ENCODE peak calls at places on chromosomes 11 and 22, in seven cellular contexts. One of them, this sample, is unnamed.
A peak's percentile ranks its signal among the peaks of the same experiment; 100 is the strongest.

GRCh38 chr11:77821349-77821851 is 456 bp downstream of the AAMDC start:
- DNase-seq in fibroblast of lung: peak; percentile 34
- DNase-seq in tibial nerve: peak; percentile 13
- DNase-seq in heart right ventricle: no peak
- DNase-seq in transverse colon: peak; percentile 27
- DNase-seq in pancreas: peak; percentile 41
- DNase-seq in GM23338: peak; percentile 67
- DNase-seq in this sample: no peak

GRCh38 chr11:66317322-66317765 is 500 bp upstream of the CD248 start:
- DNase-seq in pancreas: no peak
- DNase-seq in transverse colon: no peak
- DNase-seq in tibial nerve: peak; percentile 40
- DNase-seq in GM23338: no peak
- DNase-seq in heart right ventricle: peak; percentile 62
- DNase-seq in fibroblast of lung: peak; percentile 81
- DNase-seq in this sample: no peak

GRCh38 chr11:116885951-116886629 is 48.7 kb upstream of the APOA1 start:
- DNase-seq in heart right ventricle: no peak
- DNase-seq in transverse colon: no peak
- DNase-seq in pancreas: no peak
- DNase-seq in GM23338: no peak
- DNase-seq in fibroblast of lung: peak; percentile 83
- DNase-seq in tibial nerve: no peak
- DNase-seq in this sample: no peak

GRCh38 chr22:18103527-18104269 is 6.9 kb upstream of the TUBA8 start:
- DNase-seq in transverse colon: no peak
- DNase-seq in tibial nerve: no peak
- DNase-seq in heart right ventricle: no peak
- DNase-seq in fibroblast of lung: no peak
- DNase-seq in pancreas: no peak
- DNase-seq in GM23338: no peak
- DNase-seq in this sample: no peak

GRCh38 chr22:39926175-39927152 is 25.6 kb downstream of the GRAP2 start:
- DNase-seq in transverse colon: peak; percentile 28
- DNase-seq in GM23338: no peak
- DNase-seq in fibroblast of lung: no peak
- DNase-seq in pancreas: no peak
- DNase-seq in heart right ventricle: no peak
- DNase-seq in tibial nerve: no peak
- DNase-seq in this sample: no peak

GRCh38 chr22:46936378-46936916 is 174.0 kb downstream of the TBC1D22A start:
- DNase-seq in transverse colon: no peak
- DNase-seq in heart right ventricle: no peak
- DNase-seq in tibial nerve: peak; percentile 27
- DNase-seq in pancreas: no peak
- DNase-seq in GM23338: no peak
- DNase-seq in fibroblast of lung: peak; percentile 14
- DNase-seq in this sample: no peak

GRCh38 chr11:66766681-66767080 is 37.7 kb upstream of the SPTBN2 start:
- DNase-seq in GM23338: no peak
- DNase-seq in fibroblast of lung: no peak
- DNase-seq in transverse colon: no peak
- DNase-seq in pancreas: no peak
- DNase-seq in tibial nerve: no peak
- DNase-seq in heart right ventricle: no peak
- DNase-seq in this sample: no peak

GRCh38 chr11:7436657-7437056 is 48.6 kb upstream of the OLFML1 start:
- DNase-seq in transverse colon: no peak
- DNase-seq in tibial nerve: peak; percentile 8
- DNase-seq in GM23338: no peak
- DNase-seq in fibroblast of lung: no peak
- DNase-seq in heart right ventricle: no peak
- DNase-seq in pancreas: no peak
- DNase-seq in this sample: no peak

GRCh38 chr11:36372101-36372767 is 76.1 kb downstream of the PRR5L start:
- DNase-seq in transverse colon: no peak
- DNase-seq in tibial nerve: no peak
- DNase-seq in fibroblast of lung: peak; percentile 87
- DNase-seq in pancreas: no peak
- DNase-seq in heart right ventricle: no peak
- DNase-seq in GM23338: no peak
- DNase-seq in this sample: no peak

GRCh38 chr22:24207264-24208011 is 26.2 kb downstream of the SUSD2 start:
- DNase-seq in tibial nerve: no peak
- DNase-seq in transverse colon: no peak
- DNase-seq in heart right ventricle: no peak
- DNase-seq in pancreas: no peak
- DNase-seq in fibroblast of lung: no peak
- DNase-seq in GM23338: no peak
- DNase-seq in this sample: no peak

GRCh38 chr22:44181033-44181911 is 547 bp downstream of the PARVG start:
- DNase-seq in fibroblast of lung: no peak
- DNase-seq in pancreas: no peak
- DNase-seq in transverse colon: peak; percentile 53
- DNase-seq in tibial nerve: no peak
- DNase-seq in heart right ventricle: no peak
- DNase-seq in GM23338: no peak
- DNase-seq in this sample: peak; percentile 64

GRCh38 chr11:27193434-27194225 is 153.0 kb downstream of the BBOX1 start:
- DNase-seq in heart right ventricle: no peak
- DNase-seq in GM23338: no peak
- DNase-seq in transverse colon: no peak
- DNase-seq in pancreas: no peak
- DNase-seq in tibial nerve: no peak
- DNase-seq in fibroblast of lung: no peak
- DNase-seq in this sample: no peak

GRCh38 chr11:119100246-119100959 is 1.2 kb downstream of the DPAGT1 start:
- DNase-seq in pancreas: peak; percentile 27
- DNase-seq in tibial nerve: no peak
- DNase-seq in fibroblast of lung: peak; percentile 60
- DNase-seq in heart right ventricle: no peak
- DNase-seq in GM23338: peak; percentile 61
- DNase-seq in transverse colon: no peak
- DNase-seq in this sample: no peak

GRCh38 chr11:65558002-65558784 is at the start of gene LTBP3:
- DNase-seq in transverse colon: peak; percentile 77
- DNase-seq in GM23338: peak; percentile 80
- DNase-seq in heart right ventricle: peak; percentile 84
- DNase-seq in pancreas: peak; percentile 94
- DNase-seq in fibroblast of lung: peak; percentile 78
- DNase-seq in tibial nerve: peak; percentile 70
- DNase-seq in this sample: no peak

GRCh38 chr22:24433868-24434471 is 6.6 kb downstream of the ADORA2A start:
- DNase-seq in heart right ventricle: no peak
- DNase-seq in tibial nerve: peak; percentile 43
- DNase-seq in pancreas: peak; percentile 32
- DNase-seq in GM23338: no peak
- DNase-seq in fibroblast of lung: no peak
- DNase-seq in transverse colon: peak; percentile 60
- DNase-seq in this sample: peak; percentile 13

GRCh38 chr11:100863080-100863581 is 176.0 kb downstream of the ARHGAP42 start:
- DNase-seq in fibroblast of lung: peak; percentile 78
- DNase-seq in transverse colon: no peak
- DNase-seq in tibial nerve: peak; percentile 21
- DNase-seq in heart right ventricle: peak; percentile 53
- DNase-seq in GM23338: peak; percentile 21
- DNase-seq in pancreas: no peak
- DNase-seq in this sample: no peak

GRCh38 chr11:113213549-113213948 is 100.8 kb upstream of the TTC12 start:
- DNase-seq in heart right ventricle: no peak
- DNase-seq in fibroblast of lung: no peak
- DNase-seq in GM23338: no peak
- DNase-seq in transverse colon: no peak
- DNase-seq in tibial nerve: no peak
- DNase-seq in pancreas: no peak
- DNase-seq in this sample: no peak

GRCh38 chr11:102733232-102733875 is 8.6 kb upstream of the MMP8 start:
- DNase-seq in GM23338: peak; percentile 85
- DNase-seq in heart right ventricle: no peak
- DNase-seq in pancreas: peak; percentile 47
- DNase-seq in fibroblast of lung: peak; percentile 47
- DNase-seq in transverse colon: peak; percentile 72
- DNase-seq in tibial nerve: peak; percentile 35
- DNase-seq in this sample: no peak

GRCh38 chr22:23161029-23161428 is 15.8 kb downstream of the RAB36 start:
- DNase-seq in pancreas: no peak
- DNase-seq in transverse colon: no peak
- DNase-seq in GM23338: no peak
- DNase-seq in fibroblast of lung: no peak
- DNase-seq in tibial nerve: no peak
- DNase-seq in heart right ventricle: no peak
- DNase-seq in this sample: no peak

GRCh38 chr22:24977370-24978230 is 25.1 kb downstream of the KIAA1671 start:
- DNase-seq in tibial nerve: peak; percentile 50
- DNase-seq in GM23338: no peak
- DNase-seq in transverse colon: peak; percentile 68
- DNase-seq in fibroblast of lung: peak; percentile 17
- DNase-seq in pancreas: no peak
- DNase-seq in heart right ventricle: peak; percentile 62
- DNase-seq in this sample: no peak

GRCh38 chr22:47098121-47098520 is 335.7 kb downstream of the TBC1D22A start:
- DNase-seq in GM23338: no peak
- DNase-seq in transverse colon: no peak
- DNase-seq in heart right ventricle: no peak
- DNase-seq in pancreas: no peak
- DNase-seq in tibial nerve: peak; percentile 46
- DNase-seq in fibroblast of lung: no peak
- DNase-seq in this sample: no peak

GRCh38 chr11:57249384-57250319 is 12.6 kb upstream of the APLNR start:
- DNase-seq in heart right ventricle: peak; percentile 69
- DNase-seq in transverse colon: peak; percentile 75
- DNase-seq in GM23338: peak; percentile 76
- DNase-seq in fibroblast of lung: peak; percentile 72
- DNase-seq in pancreas: no peak
- DNase-seq in tibial nerve: peak; percentile 82
- DNase-seq in this sample: peak; percentile 3

GRCh38 chr11:58133329-58134076 is 8.2 kb upstream of the OR9I1 start:
- DNase-seq in tibial nerve: no peak
- DNase-seq in GM23338: peak; percentile 2
- DNase-seq in heart right ventricle: no peak
- DNase-seq in transverse colon: no peak
- DNase-seq in pancreas: no peak
- DNase-seq in fibroblast of lung: no peak
- DNase-seq in this sample: no peak

GRCh38 chr11:2393111-2393868 is 7.3 kb upstream of the TSSC4 start:
- DNase-seq in transverse colon: no peak
- DNase-seq in tibial nerve: no peak
- DNase-seq in heart right ventricle: no peak
- DNase-seq in GM23338: no peak
- DNase-seq in pancreas: peak; percentile 76
- DNase-seq in fibroblast of lung: no peak
- DNase-seq in this sample: no peak

GRCh38 chr11:2395211-2395730 is 5.3 kb upstream of the TSSC4 start:
- DNase-seq in tibial nerve: no peak
- DNase-seq in transverse colon: no peak
- DNase-seq in heart right ventricle: no peak
- DNase-seq in fibroblast of lung: no peak
- DNase-seq in pancreas: no peak
- DNase-seq in GM23338: no peak
- DNase-seq in this sample: no peak

GRCh38 chr11:2393941-2394817 is 6.4 kb upstream of the TSSC4 start:
- DNase-seq in pancreas: peak; percentile 48
- DNase-seq in transverse colon: no peak
- DNase-seq in tibial nerve: no peak
- DNase-seq in fibroblast of lung: no peak
- DNase-seq in heart right ventricle: no peak
- DNase-seq in GM23338: no peak
- DNase-seq in this sample: no peak

GRCh38 chr11:2395856-2396255 is 4.7 kb upstream of the TSSC4 start:
- DNase-seq in heart right ventricle: no peak
- DNase-seq in pancreas: peak; percentile 64
- DNase-seq in tibial nerve: no peak
- DNase-seq in GM23338: no peak
- DNase-seq in transverse colon: no peak
- DNase-seq in fibroblast of lung: no peak
- DNase-seq in this sample: no peak

DNA sequence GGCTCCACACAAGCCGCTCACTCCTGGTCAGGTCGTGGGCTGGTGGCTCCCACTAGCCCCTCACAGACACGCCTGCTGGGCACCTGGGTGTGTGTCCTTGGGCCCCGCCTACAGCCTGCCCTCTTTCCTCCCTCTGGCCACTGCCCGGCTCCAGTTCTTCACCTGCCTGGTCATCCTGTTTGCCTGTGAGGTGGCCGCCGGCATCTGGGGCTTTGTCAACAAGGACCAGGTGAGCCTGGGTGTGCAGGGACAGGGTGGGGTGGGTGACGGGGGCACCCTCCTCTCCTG is 5.8 kb upstream of the TSSC4 start:
- DNase-seq in fibroblast of lung: no peak
- DNase-seq in GM23338: no peak
- DNase-seq in transverse colon: no peak
- DNase-seq in heart right ventricle: no peak
- DNase-seq in tibial nerve: no peak
- DNase-seq in pancreas: peak; percentile 67
- DNase-seq in this sample: no peak
- H3K4me1 ChIP-seq in fibroblast of lung: peaks cover 16% of the 10 kb centered on the region
- H3K4me1 ChIP-seq in GM23338: no peaks in the 10 kb centered on the region
- H3K4me1 ChIP-seq in transverse colon: peaks cover 35% of the 10 kb centered on the region
- H3K4me1 ChIP-seq in heart right ventricle: peaks cover 50% of the 10 kb centered on the region
- H3K4me1 ChIP-seq in tibial nerve: peaks cover 43% of the 10 kb centered on the region
- H3K4me1 ChIP-seq in pancreas: peaks cover 8% of the 10 kb centered on the region
- H3K4me1 ChIP-seq in this sample: peaks cover 5% of the 10 kb centered on the region

GRCh38 chr11:75023446-75024067 is 34.8 kb downstream of the NEU3 start:
- DNase-seq in heart right ventricle: no peak
- DNase-seq in tibial nerve: no peak
- DNase-seq in transverse colon: no peak
- DNase-seq in fibroblast of lung: no peak
- DNase-seq in GM23338: no peak
- DNase-seq in pancreas: no peak
- DNase-seq in this sample: no peak
- H3K27ac ChIP-seq in heart right ventricle: no peak overlapping the region
- H3K27ac ChIP-seq in tibial nerve: peak overlapping the region; percentile 71
- H3K27ac ChIP-seq in transverse colon: no peak overlapping the region
- H3K27ac ChIP-seq in fibroblast of lung: no peak overlapping the region
- H3K27ac ChIP-seq in GM23338: no peak overlapping the region
- H3K27ac ChIP-seq in pancreas: no peak overlapping the region
- H3K27ac ChIP-seq in this sample: no peak overlapping the region

DNA sequence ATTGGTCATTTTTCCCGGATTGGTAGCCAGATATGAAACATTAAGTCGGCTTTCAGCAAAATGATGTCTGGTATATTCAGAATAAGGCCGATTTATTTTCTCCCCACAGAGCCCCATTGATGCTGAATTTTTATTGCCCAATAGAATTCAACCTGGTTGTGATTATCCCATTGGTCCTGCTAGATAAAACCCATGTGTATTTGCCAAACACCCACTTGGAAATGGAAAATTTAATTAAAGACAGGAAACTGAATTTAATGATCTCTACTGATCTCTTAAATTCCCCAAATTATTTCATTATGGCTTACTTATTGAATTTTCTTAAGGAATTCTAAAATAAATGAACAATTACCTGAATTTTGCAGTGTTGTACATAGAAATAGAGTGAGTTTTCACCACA is 609.8 kb downstream of the NTM start:
- DNase-seq in GM23338: no peak
- DNase-seq in heart right ventricle: no peak
- DNase-seq in transverse colon: no peak
- DNase-seq in tibial nerve: no peak
- DNase-seq in fibroblast of lung: no peak
- DNase-seq in pancreas: no peak
- DNase-seq in this sample: no peak
- H3K4me1 ChIP-seq in GM23338: peaks cover 65% of the 10 kb centered on the region
- H3K4me1 ChIP-seq in heart right ventricle: no peaks in the 10 kb centered on the region
- H3K4me1 ChIP-seq in transverse colon: no peaks in the 10 kb centered on the region
- H3K4me1 ChIP-seq in tibial nerve: no peaks in the 10 kb centered on the region
- H3K4me1 ChIP-seq in fibroblast of lung: no peaks in the 10 kb centered on the region
- H3K4me1 ChIP-seq in pancreas: no peaks in the 10 kb centered on the region
- H3K4me1 ChIP-seq in this sample: no peaks in the 10 kb centered on the region

GRCh38 chr11:122523841-122524531 is 131.5 kb upstream of the UBASH3B start:
- DNase-seq in tibial nerve: no peak
- DNase-seq in fibroblast of lung: no peak
- DNase-seq in pancreas: no peak
- DNase-seq in GM23338: peak; percentile 52
- DNase-seq in transverse colon: no peak
- DNase-seq in heart right ventricle: peak; percentile 22
- DNase-seq in this sample: no peak
- H3K27ac ChIP-seq in tibial nerve: no peak overlapping the region
- H3K27ac ChIP-seq in fibroblast of lung: no peak overlapping the region
- H3K27ac ChIP-seq in pancreas: no peak overlapping the region
- H3K27ac ChIP-seq in GM23338: peak overlapping the region; percentile 60
- H3K27ac ChIP-seq in transverse colon: no peak overlapping the region
- H3K27ac ChIP-seq in heart right ventricle: no peak overlapping the region
- H3K27ac ChIP-seq in this sample: no peak overlapping the region

This sample was measured in effector memory CD4-positive, alpha-beta T cell.